ENCODE peak calls at places on chromosomes 11 and 22, in five cellular contexts. T, K, Q, S and R are unnamed samples.
A peak's percentile ranks its signal among the peaks of the same experiment; 100 is the strongest.

GRCh38 chr22:30247974-30248373 is 1.4 kb upstream of the LIF start:
- DNase-seq in T (no peak), K (no peak), Q (no peak), S (no peak), R (no peak)

GRCh38 chr11:128260398-128260797 is 327.0 kb downstream of the ETS1 start:
- DNase-seq in T (no peak), K (no peak), Q (no peak), S (no peak), R (no peak)

GRCh38 chr22:49449811-49450386 is 377.8 kb downstream of the BRD1 start:
- DNase-seq in T (no peak), K (no peak), Q (no peak), S (no peak), R (peak; percentile 87)

GRCh38 chr11:65560555-65561418 is 2.6 kb upstream of the LTBP3 start:
- DNase-seq in T (no peak), K (no peak), Q (no peak), S (peak; percentile 84), R (peak; percentile 63)

GRCh38 chr22:19232620-19233019 is 54.1 kb upstream of the SLC25A1 start:
- DNase-seq in T (no peak), K (no peak), Q (no peak), S (no peak), R (no peak)

GRCh38 chr22:32680277-32680676 is 121.2 kb upstream of the TIMP3 start:
- DNase-seq in T (no peak), K (no peak), Q (no peak), S (no peak), R (no peak)

GRCh38 chr11:65640483-65641207 is 2.7 kb downstream of the SIPA1 start:
- DNase-seq in T (peak; percentile 55), K (no peak), Q (no peak), S (no peak), R (no peak)

GRCh38 chr11:103406357-103406756 is 297.1 kb downstream of the DYNC2H1 start:
- DNase-seq in T (no peak), K (no peak), Q (no peak), S (peak; percentile 8), R (peak; percentile 9)

GRCh38 chr11:110026823-110027626 is 66.2 kb upstream of the ZC3H12C start:
- DNase-seq in T (no peak), K (no peak), Q (no peak), S (peak; percentile 6), R (no peak)

GRCh38 chr22:21834869-21835268 is 32.6 kb downstream of the MAPK1 start:
- DNase-seq in T (no peak), K (no peak), Q (no peak), S (no peak), R (no peak)

GRCh38 chr11:132466983-132467382 is 1065.3 kb downstream of the OPCML start:
- DNase-seq in T (no peak), K (no peak), Q (no peak), S (no peak), R (peak; percentile 67)

GRCh38 chr11:70073881-70074371 is 4.2 kb upstream of the ANO1 start:
- DNase-seq in T (no peak), K (no peak), Q (no peak), S (no peak), R (peak; percentile 42)

GRCh38 chr11:75562836-75563484 is 907 bp downstream of the SERPINH1 start:
- DNase-seq in T (no peak), K (no peak), Q (no peak), S (peak; percentile 18), R (peak; percentile 97)